ENCODE peak calls at places on chromosome 7, in four cellular contexts. M is ovary, V is transverse colon, K is A549. U is an unnamed sample. For H3K4me1, the result is how much of the 10 kb centered on the place peaks cover.

GRCh38 chr7:157018997-157019591 is 8.6 kb upstream of the MNX1 start:
- DNase-seq in V (no peak), M (no peak), K (no peak), U (no peak)

GRCh38 chr7:114653391-114654088 is 238.9 kb downstream of the FOXP2 start:
- DNase-seq in V (no peak), K (no peak), M (no peak), U (no peak)

GRCh38 chr7:79741684-79742083 is 288.2 kb upstream of the MAGI2 start:
- DNase-seq in M (no peak), K (no peak), V (no peak), U (no peak)

GRCh38 chr7:137681657-137682562 is 164.9 kb downstream of the DGKI start:
- DNase-seq in K (no peak), M (no peak), V (no peak), U (no peak)

GRCh38 chr7:142100634-142101033 is 10.9 kb upstream of the MGAM2 start:
- DNase-seq in M (no peak), K (no peak), V (no peak), U (no peak)

GRCh38 chr7:8831386-8831785 is 398.0 kb downstream of the NXPH1 start:
- DNase-seq in V (no peak), M (no peak), K (no peak), U (no peak)

GRCh38 chr7:44740040-44740439 is 8.6 kb upstream of the ZMIZ2 start:
- DNase-seq in V (no peak), K (no peak), M (no peak), U (no peak)

GRCh38 chr7:90654718-90655427 is 58.8 kb downstream of the CDK14 start:
- DNase-seq in V (no peak), K (no peak), M (no peak), U (no peak)

GRCh38 chr7:6279341-6279740 is 6.9 kb upstream of the CYTH3 start:
- DNase-seq in K (no peak), M (no peak), V (no peak), U (no peak)

GRCh38 chr7:18459439-18459838 is 36.1 kb upstream of the HDAC9 start:
- DNase-seq in M (no peak), V (no peak), K (no peak), U (no peak)

GRCh38 chr7:5699467-5699866 is 82.0 kb downstream of the RNF216 start:
- DNase-seq in K (no peak), M (no peak), V (no peak), U (no peak)

GRCh38 chr7:45589915-45590678 is 15.9 kb downstream of the ADCY1 start:
- DNase-seq in V (no peak), K (no peak), M (no peak), U (no peak)

GRCh38 chr7:128710391-128710930 is 28.7 kb upstream of the CALU start:
- DNase-seq in M (no peak), V (no peak), K (no peak), U (no peak)

GRCh38 chr7:131803861-131804260 is 247.4 kb upstream of the PODXL start:
- DNase-seq in V (no peak), M (no peak), K (no peak), U (no peak)

GRCh38 chr7:11831727-11832495 is at the start of gene THSD7A:
- DNase-seq in K (peak), M (peak), V (peak), U (no peak)

GRCh38 chr7:2710256-2710655 is 22.3 kb downstream of the AMZ1 start:
- DNase-seq in V (peak), K (no peak), M (no peak), U (no peak)

GRCh38 chr7:84817016-84817415 is 369.8 kb downstream of the SEMA3D start:
- DNase-seq in V (no peak), M (no peak), K (no peak), U (no peak)

GRCh38 chr7:129115676-129116075 is 28.8 kb upstream of the TSPAN33 start:
- DNase-seq in K (no peak), V (no peak), M (no peak), U (no peak)

GRCh38 chr7:3399858-3400257 is 98.8 kb downstream of the SDK1 start:
- DNase-seq in M (no peak), V (no peak), K (peak), U (no peak)

GRCh38 chr7:55420535-55420934 is 55.4 kb downstream of the LANCL2 start:
- DNase-seq in K (no peak), M (no peak), V (no peak), U (no peak)

GRCh38 chr7:117458977-117459583 is 20.7 kb upstream of the CFTR start:
- DNase-seq in V (no peak), M (no peak), K (no peak), U (no peak)

GRCh38 chr7:19747740-19748339 is 25.6 kb downstream of the TMEM196 start:
- DNase-seq in V (no peak), M (no peak), K (peak), U (no peak)

GRCh38 chr7:5541087-5541992 is 117.7 kb upstream of the TNRC18 start:
- DNase-seq in V (no peak), K (no peak), M (no peak), U (no peak)

GRCh38 chr7:140726304-140726703 is 29.8 kb downstream of the NDUFB2 start:
- DNase-seq in M (no peak), V (no peak), K (peak), U (no peak)

GRCh38 chr7:20444041-20444440 is 113.3 kb downstream of the ITGB8 start:
- DNase-seq in M (no peak), K (no peak), V (no peak), U (no peak)

GRCh38 chr7:139099181-139099947 is 10.2 kb downstream of the ZC3HAV1 start:
- DNase-seq in V (no peak), K (no peak), M (no peak), U (no peak)

GRCh38 chr7:150357277-150357676 is 11.3 kb upstream of the REPIN1 start:
- DNase-seq in V (no peak), M (no peak), K (no peak), U (no peak)

GRCh38 chr7:7104314-7104698 is 78.0 kb upstream of the C1GALT1 start:
- DNase-seq in M (no peak), K (no peak), V (no peak), U (no peak)

GRCh38 chr7:12493407-12493806 is 77.1 kb upstream of the SCIN start:
- DNase-seq in V (no peak), K (no peak), M (no peak), U (no peak)

GRCh38 chr7:29496355-29497020 is 67.1 kb upstream of the PRR15 start:
- DNase-seq in M (no peak), K (no peak), V (no peak), U (no peak)

GRCh38 chr7:138092486-138093028 is 16.3 kb downstream of the AKR1D1 start:
- DNase-seq in K (no peak), M (no peak), V (no peak), U (no peak)

GRCh38 chr7:137592232-137592896 is 248.8 kb upstream of the PTN start:
- DNase-seq in K (peak), V (peak), M (peak), U (no peak)

GRCh38 chr7:140494877-140495276 is 15.6 kb upstream of the MKRN1 start:
- DNase-seq in V (no peak), K (no peak), M (no peak), U (no peak)

GRCh38 chr7:12851142-12851541 is 163.7 kb downstream of the ARL4A start:
- DNase-seq in K (no peak), V (no peak), M (no peak), U (no peak)

GRCh38 chr7:94266278-94266677 is 128.4 kb upstream of the COL1A2 start:
- DNase-seq in V (no peak), M (peak), K (no peak), U (no peak)

GRCh38 chr7:6430271-6430940 is 17.3 kb downstream of the DAGLB start:
- DNase-seq in M (no peak), V (no peak), K (no peak), U (no peak)

GRCh38 chr7:73707045-73707631 is 12.3 kb downstream of the STX1A start:
- DNase-seq in V (peak), M (no peak), K (peak), U (no peak)

GRCh38 chr7:132895231-132895630 is 186.7 kb downstream of the CHCHD3 start:
- DNase-seq in M (no peak), V (no peak), K (no peak), U (no peak)

GRCh38 chr7:47440320-47440719 is 141.6 kb downstream of the TNS3 start:
- DNase-seq in M (no peak), V (no peak), K (no peak), U (no peak)

GRCh38 chr7:47441796-47442744 is 139.8 kb downstream of the TNS3 start:
- DNase-seq in V (peak), M (no peak), K (no peak), U (no peak)

GRCh38 chr7:47439181-47439667 is 142.7 kb downstream of the TNS3 start:
- DNase-seq in M (no peak), K (no peak), V (no peak), U (no peak)

GRCh38 chr7:47444376-47445098 is 137.4 kb downstream of the TNS3 start:
- DNase-seq in M (no peak), K (peak), V (peak), U (no peak)

GRCh38 chr7:47443049-47443448 is 138.9 kb downstream of the TNS3 start:
- DNase-seq in M (no peak), K (no peak), V (no peak), U (no peak)
- H3K4me3 ChIP-seq in M (no peak), K (no peak), V (no peak), U (no peak)

GRCh38 chr7:22166928-22167327 is 190.0 kb downstream of the RAPGEF5 start:
- DNase-seq in M (no peak), V (no peak), K (no peak), U (no peak)
- TF ChIP-seq EP300 in M (no peak), V (no peak), K (no peak), U (no peak)

GRCh38 chr7:101858437-101859385 is 41.3 kb downstream of the CUX1 start:
- DNase-seq in M (no peak), K (no peak), V (no peak), U (no peak)

GRCh38 chr7:101859411-101860106 is 42.1 kb downstream of the CUX1 start:
- DNase-seq in M (no peak), V (no peak), K (no peak), U (peak)

GRCh38 chr7:101862280-101863220 is 45.1 kb downstream of the CUX1 start:
- DNase-seq in M (no peak), K (no peak), V (no peak), U (no peak)

GRCh38 chr7:101861223-101861775 is 43.9 kb downstream of the CUX1 start:
- DNase-seq in M (no peak), V (no peak), K (no peak), U (no peak)

DNA sequence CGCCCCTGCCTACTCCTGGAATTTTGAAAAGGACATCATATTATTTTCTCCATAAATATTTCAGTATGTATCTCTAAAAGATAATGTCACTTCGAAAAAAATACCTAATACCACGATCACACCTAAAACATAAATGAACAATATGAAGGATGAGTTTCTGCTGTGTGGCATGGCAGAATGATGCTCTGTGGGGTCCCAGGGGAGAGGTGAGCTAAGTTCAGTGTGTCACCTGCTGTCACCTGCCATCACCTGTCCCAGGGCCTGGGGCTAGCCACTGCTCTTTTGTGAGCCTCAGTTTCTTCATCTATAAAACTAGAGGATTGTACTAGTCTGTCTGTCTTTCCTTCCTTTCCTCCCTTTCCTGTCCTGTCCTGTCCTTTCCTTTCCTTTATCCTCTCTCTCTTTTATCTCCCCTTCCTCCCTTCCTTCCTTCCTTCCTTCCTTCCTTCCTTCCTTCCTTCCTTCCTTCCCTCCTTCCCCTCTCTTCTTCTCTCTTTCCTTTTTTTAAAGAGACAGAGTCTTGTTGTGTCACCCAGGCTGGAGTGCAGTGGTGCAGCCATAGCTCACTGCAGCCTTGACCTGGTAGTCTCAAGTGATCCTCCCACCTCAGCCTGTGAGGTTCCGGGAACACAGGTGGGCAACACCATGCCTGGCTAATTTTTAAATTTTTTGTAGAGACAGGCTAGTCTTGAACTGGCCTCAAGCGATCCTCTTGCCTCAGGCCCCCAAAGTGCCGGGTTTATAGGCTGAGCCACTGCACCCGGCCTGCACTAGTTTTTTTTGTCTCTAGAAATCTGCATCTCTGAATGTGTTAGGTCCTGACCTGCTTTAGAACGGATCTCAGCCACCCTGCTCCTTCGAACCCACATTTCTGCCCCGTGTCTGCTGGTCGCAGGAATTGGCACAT is 43.1 kb downstream of the CUX1 start:
- DNase-seq in M (no peak), V (no peak), K (no peak), U (no peak)
- H3K4me1 ChIP-seq in M (under half), V (under half), K (half or more), U (under half)

DNA sequence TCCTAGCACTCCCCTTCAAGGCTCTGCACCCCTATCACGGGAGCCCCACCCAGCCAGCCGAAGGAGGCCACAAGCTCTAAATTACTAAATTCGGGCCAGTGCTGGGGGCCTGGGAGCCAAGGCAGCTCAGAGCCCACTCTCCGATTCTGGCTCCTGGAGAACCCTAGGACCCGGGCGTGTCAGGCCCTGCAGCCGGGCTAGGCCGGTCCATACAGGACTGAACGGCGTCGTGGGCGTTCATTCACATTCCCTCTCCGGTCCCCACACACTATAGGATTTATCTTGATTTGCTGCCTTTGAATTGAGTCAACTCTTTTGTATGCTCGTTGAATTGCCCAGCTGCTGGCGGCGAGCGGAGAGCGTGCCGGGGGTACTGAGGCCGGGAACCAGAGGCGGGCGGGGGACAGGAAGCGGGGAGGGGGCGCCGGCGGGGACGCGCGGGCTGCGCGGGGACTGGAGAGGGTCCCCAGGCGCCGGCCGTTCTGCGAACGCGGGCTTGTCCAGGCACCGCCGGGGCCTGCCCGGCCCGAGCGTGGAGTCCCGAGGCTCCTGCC is 1.1 kb upstream of the ELFN1 start:
- DNase-seq in M (no peak), V (no peak), K (no peak), U (no peak)
- H3K4me3 ChIP-seq in M (no peak), V (no peak), K (no peak), U (no peak)

GRCh38 chr7:151754142-151754590 is 122.7 kb downstream of the PRKAG2 start:
- DNase-seq in K (peak), M (peak), V (peak), U (peak)
- TF ChIP-seq EP300 in K (peak), M (peak), V (no peak), U (peak)

GRCh38 chr7:27922907-27923306 is 182.9 kb downstream of the TAX1BP1 start:
- DNase-seq in K (no peak), M (no peak), V (no peak), U (no peak)

GRCh38 chr7:27923308-27923980 is 183.5 kb downstream of the TAX1BP1 start:
- DNase-seq in V (no peak), M (no peak), K (no peak), U (no peak)

GRCh38 chr7:27918503-27918902 is 178.5 kb downstream of the TAX1BP1 start:
- DNase-seq in V (no peak), M (no peak), K (no peak), U (no peak)

GRCh38 chr7:27920281-27920946 is 180.5 kb downstream of the TAX1BP1 start:
- DNase-seq in V (no peak), M (no peak), K (no peak), U (no peak)

DNA sequence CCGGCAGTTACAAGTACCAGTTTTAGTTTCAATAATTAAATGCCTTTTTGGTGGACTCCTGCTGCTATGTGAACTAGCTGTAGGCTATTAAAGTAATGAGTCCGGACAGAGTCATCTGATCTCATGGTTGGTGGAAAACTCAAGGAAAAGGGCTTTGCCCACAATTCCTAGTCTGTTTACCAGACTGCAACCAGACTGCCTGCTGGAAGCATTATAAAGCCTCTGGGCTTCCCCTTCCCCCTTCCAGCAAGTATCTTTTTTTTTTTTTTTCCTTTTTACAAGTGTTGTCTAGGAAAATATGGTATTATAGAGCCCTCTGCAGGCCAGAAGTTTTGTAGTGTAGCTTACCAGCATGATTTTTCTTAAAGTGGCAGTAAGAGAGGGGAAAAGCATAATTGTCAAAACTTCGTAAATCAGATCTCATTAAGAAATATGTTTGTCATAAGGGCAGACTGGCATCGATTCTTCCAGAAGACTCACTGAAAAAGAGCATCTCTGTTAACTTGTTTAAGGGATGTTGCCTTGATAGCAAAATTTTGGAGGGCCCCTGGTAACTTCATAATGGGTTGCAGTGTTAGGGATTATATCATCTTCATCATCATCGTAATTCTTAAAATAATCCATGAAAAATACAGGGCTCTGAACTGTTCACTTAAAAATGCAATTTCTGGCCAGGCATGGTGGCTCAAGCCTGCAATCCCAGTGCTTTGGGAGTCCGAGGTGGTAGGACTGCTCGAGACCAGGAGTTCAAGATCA is 181.3 kb downstream of the TAX1BP1 start:
- DNase-seq in V (peak), K (peak), M (peak), U (peak)
- H3K4me1 ChIP-seq in V (under half), K (under half), M (under half), U (under half)

DNA sequence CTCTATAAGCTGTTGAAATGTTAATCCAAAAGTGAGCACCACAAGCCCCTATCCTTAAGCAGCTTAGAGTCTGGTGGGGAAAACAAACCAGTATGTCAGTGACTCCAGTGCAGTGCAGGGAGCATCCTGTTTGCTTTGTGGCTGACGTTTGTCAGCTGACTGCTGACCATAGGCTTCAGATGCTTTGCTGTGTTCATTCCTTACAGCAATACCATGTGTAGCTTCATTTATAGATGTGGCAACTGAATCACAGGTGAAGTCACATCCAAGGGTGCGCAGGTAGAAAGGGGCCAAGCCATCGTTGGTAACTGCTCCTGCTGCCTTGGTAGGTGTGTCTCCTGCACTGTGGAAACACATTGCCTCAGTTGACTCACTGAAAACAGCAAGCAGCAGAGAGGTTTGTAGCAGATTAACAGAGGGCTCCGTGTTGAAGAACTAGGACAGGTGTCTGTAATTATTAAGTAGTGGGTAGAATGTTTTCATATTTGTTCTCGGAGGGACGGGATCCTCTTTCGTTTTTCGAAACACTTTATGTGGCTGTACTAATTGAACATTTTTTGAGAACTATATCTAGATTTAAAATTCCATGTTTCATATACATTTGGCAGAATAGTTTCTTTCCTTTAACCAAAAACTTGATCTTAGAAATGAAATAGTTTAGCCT is 2.0 kb downstream of the INSIG1 start:
- DNase-seq in K (no peak), M (no peak), V (no peak), U (no peak)
- H3K4me3 ChIP-seq in K (peak), M (peak), V (peak), U (peak)